ENCODE peak calls at places on chromosomes 11 and 22, in nine cellular contexts. V is substantia nigra; S is effector memory CD8-positive, alpha-beta T cell; G is BJ; I is transverse colon; F is BE2C; Z is neural progenitor cell; H is IMR-90; P is activated T-cell treated with anti-CD3 and anti-CD28 coated beads, Interleukin-2, amount 50 U/mL, for 48 hours. O is an unnamed sample.

GRCh38 chr11:134050541-134051383 is 18.1 kb upstream of the JAM3 start:
- DNase-seq in V (peak), S (peak), G (no peak), I (peak), F (peak), Z (peak), H (peak), P (peak), O (peak)

GRCh38 chr11:71267807-71268421 is 15.5 kb upstream of the SHANK2 start:
- DNase-seq in V (no peak), S (no peak), G (no peak), I (no peak), F (no peak), Z (no peak), H (no peak), P (no peak), O (no peak)

GRCh38 chr11:67253872-67254624 is 12.2 kb upstream of the GRK2 start:
- DNase-seq in V (no peak), S (no peak), G (no peak), I (no peak), F (no peak), Z (no peak), H (no peak), P (no peak), O (no peak)

GRCh38 chr11:30511408-30511807 is 74.7 kb downstream of the MPPED2 start:
- DNase-seq in V (no peak), S (no peak), G (no peak), I (no peak), F (no peak), Z (no peak), H (no peak), P (no peak), O (no peak)

GRCh38 chr22:32905400-32905799 is 103.9 kb downstream of the TIMP3 start:
- DNase-seq in V (no peak), S (no peak), G (no peak), I (no peak), F (peak), Z (no peak), H (no peak), P (no peak), O (no peak)

GRCh38 chr11:105713696-105714095 is 103.8 kb downstream of the GRIA4 start:
- DNase-seq in V (no peak), S (no peak), G (no peak), I (no peak), F (no peak), Z (no peak), H (no peak), P (no peak), O (no peak)

GRCh38 chr11:43278302-43278956 is 33.4 kb upstream of the API5 start:
- DNase-seq in V (no peak), S (no peak), G (no peak), I (no peak), F (peak), Z (peak), H (peak), P (no peak), O (no peak)

GRCh38 chr11:70615036-70615875 is 216.9 kb downstream of the CTTN start:
- DNase-seq in V (no peak), S (no peak), G (no peak), I (no peak), F (no peak), Z (no peak), H (no peak), P (no peak), O (no peak)

GRCh38 chr11:87573708-87574107 is 536.0 kb downstream of the TMEM135 start:
- DNase-seq in V (no peak), S (no peak), G (no peak), I (no peak), F (no peak), Z (no peak), H (no peak), P (no peak), O (no peak)

GRCh38 chr11:69511358-69512015 is 30.0 kb downstream of the LINC01488 start:
- DNase-seq in V (no peak), S (no peak), G (no peak), I (no peak), F (peak), Z (no peak), H (no peak), P (no peak), O (no peak)

GRCh38 chr11:94678236-94678635 is 89.9 kb upstream of the AMOTL1 start:
- DNase-seq in V (no peak), S (no peak), G (no peak), I (no peak), F (no peak), Z (no peak), H (no peak), P (no peak), O (no peak)

GRCh38 chr22:25739659-25740344 is 2.2 kb upstream of the MYO18B start:
- DNase-seq in V (no peak), S (no peak), G (no peak), I (no peak), F (no peak), Z (no peak), H (no peak), P (no peak), O (no peak)

GRCh38 chr11:69217276-69218105 is 61.8 kb downstream of the SMIM38 start:
- DNase-seq in V (no peak), S (no peak), G (no peak), I (peak), F (no peak), Z (no peak), H (no peak), P (no peak), O (peak)

GRCh38 chr11:73157141-73158010 is 15.3 kb upstream of the FCHSD2 start:
- DNase-seq in V (no peak), S (no peak), G (peak), I (peak), F (no peak), Z (no peak), H (peak), P (no peak), O (peak)

GRCh38 chr11:69904331-69905201 is 85.3 kb upstream of the FGF3 start:
- DNase-seq in V (no peak), S (no peak), G (no peak), I (no peak), F (no peak), Z (no peak), H (no peak), P (no peak), O (no peak)

GRCh38 chr22:39567135-39567946 is 3.2 kb upstream of the CACNA1I start:
- DNase-seq in V (no peak), S (peak), G (no peak), I (peak), F (no peak), Z (no peak), H (no peak), P (peak), O (no peak)

GRCh38 chr11:110076388-110076965 is 16.7 kb upstream of the ZC3H12C start:
- DNase-seq in V (no peak), S (no peak), G (no peak), I (peak), F (no peak), Z (no peak), H (no peak), P (no peak), O (no peak)

GRCh38 chr11:128503231-128503991 is 83.9 kb downstream of the ETS1 start:
- DNase-seq in V (no peak), S (no peak), G (peak), I (no peak), F (no peak), Z (no peak), H (peak), P (no peak), O (no peak)

GRCh38 chr11:2770556-2771301 is 70.9 kb upstream of the KCNQ1OT1 start:
- DNase-seq in V (no peak), S (no peak), G (no peak), I (no peak), F (no peak), Z (peak), H (no peak), P (peak), O (no peak)

GRCh38 chr11:58933661-58934060 is 5.6 kb upstream of the GLYATL1 start:
- DNase-seq in V (no peak), S (no peak), G (no peak), I (no peak), F (no peak), Z (no peak), H (no peak), P (no peak), O (no peak)

GRCh38 chr11:128868851-128869671 is 2.0 kb upstream of the KCNJ1 start:
- DNase-seq in V (no peak), S (no peak), G (no peak), I (no peak), F (no peak), Z (no peak), H (no peak), P (peak), O (no peak)

GRCh38 chr11:38296211-38296776 is 1698.3 kb upstream of the RAG2 start:
- DNase-seq in V (no peak), S (no peak), G (no peak), I (no peak), F (no peak), Z (no peak), H (no peak), P (no peak), O (no peak)

GRCh38 chr22:47056776-47057470 is 294.5 kb downstream of the TBC1D22A start:
- DNase-seq in V (no peak), S (no peak), G (no peak), I (no peak), F (no peak), Z (no peak), H (no peak), P (no peak), O (no peak)

GRCh38 chr11:2932850-2933251 is 3.6 kb upstream of the PHLDA2 start:
- DNase-seq in V (no peak), S (no peak), G (no peak), I (no peak), F (no peak), Z (no peak), H (peak), P (no peak), O (no peak)

GRCh38 chr11:65858354-65859133 is 564 bp upstream of the CFL1 start:
- DNase-seq in V (no peak), S (no peak), G (no peak), I (no peak), F (no peak), Z (no peak), H (no peak), P (no peak), O (no peak)

GRCh38 chr22:20239063-20239950 is 28.8 kb downstream of the RTN4R start:
- DNase-seq in V (no peak), S (no peak), G (no peak), I (peak), F (peak), Z (no peak), H (peak), P (peak), O (no peak)

GRCh38 chr11:124762077-124762623 is at the start of gene ESAM:
- DNase-seq in V (no peak), S (peak), G (no peak), I (peak), F (no peak), Z (peak), H (no peak), P (peak), O (no peak)

GRCh38 chr11:80204021-80204420 is 763.2 kb upstream of the TENM4 start:
- DNase-seq in V (no peak), S (no peak), G (no peak), I (no peak), F (no peak), Z (no peak), H (no peak), P (no peak), O (no peak)

GRCh38 chr11:114348200-114349191 is 51.8 kb downstream of the C11orf71 start:
- DNase-seq in V (no peak), S (peak), G (peak), I (peak), F (peak), Z (peak), H (peak), P (no peak), O (no peak)

GRCh38 chr22:50314455-50315288 is 7.2 kb upstream of the PLXNB2 start:
- DNase-seq in V (no peak), S (peak), G (no peak), I (peak), F (peak), Z (no peak), H (no peak), P (peak), O (no peak)

GRCh38 chr11:17721242-17721999 is 2.0 kb downstream of the MYOD1 start:
- DNase-seq in V (no peak), S (no peak), G (no peak), I (no peak), F (no peak), Z (peak), H (no peak), P (no peak), O (no peak)

GRCh38 chr11:36131719-36132349 is 157.4 kb downstream of the COMMD9 start:
- DNase-seq in V (no peak), S (no peak), G (no peak), I (peak), F (peak), Z (peak), H (peak), P (no peak), O (peak)

GRCh38 chr22:30240541-30241417 is 5.8 kb downstream of the LIF start:
- DNase-seq in V (no peak), S (no peak), G (no peak), I (no peak), F (no peak), Z (no peak), H (peak), P (no peak), O (no peak)

GRCh38 chr11:6156628-6157367 is 13.3 kb downstream of the OR52B2 start:
- DNase-seq in V (no peak), S (no peak), G (no peak), I (no peak), F (no peak), Z (no peak), H (no peak), P (no peak), O (no peak)

GRCh38 chr11:69650832-69651344 is 9.9 kb downstream of the CCND1 start:
- DNase-seq in V (no peak), S (no peak), G (no peak), I (no peak), F (no peak), Z (no peak), H (no peak), P (no peak), O (no peak)

GRCh38 chr22:32144875-32145274 is 14.2 kb downstream of the C22orf42 start:
- DNase-seq in V (no peak), S (no peak), G (no peak), I (no peak), F (no peak), Z (no peak), H (no peak), P (no peak), O (no peak)

GRCh38 chr11:33438311-33438710 is 181.1 kb downstream of the HIPK3 start:
- DNase-seq in V (no peak), S (no peak), G (no peak), I (no peak), F (no peak), Z (no peak), H (no peak), P (no peak), O (no peak)

GRCh38 chr11:43399983-43400630 is 41.4 kb downstream of the TTC17 start:
- DNase-seq in V (no peak), S (no peak), G (no peak), I (no peak), F (no peak), Z (no peak), H (peak), P (peak), O (no peak)